ENCODE peak calls at places on chromosome 21, in four cellular contexts. C, D, H and T are unnamed samples.

GRCh38 chr21:32463889-32464300 is 51.4 kb downstream of the EVA1C start:
- DNase-seq in C (no peak), D (no peak), H (peak), T (no peak)

GRCh38 chr21:38080888-38081287 is 164.6 kb upstream of the KCNJ6 start:
- DNase-seq in C (no peak), D (no peak), H (no peak), T (no peak)

GRCh38 chr21:35829014-35829525 is 231.3 kb downstream of the SETD4 start:
- DNase-seq in C (no peak), D (no peak), H (no peak), T (no peak)

GRCh38 chr21:45482899-45483821 is 59.1 kb downstream of the SLC19A1 start:
- DNase-seq in C (no peak), D (no peak), H (no peak), T (no peak)

GRCh38 chr21:37032877-37033471 is 26.5 kb downstream of the RIPPLY3 start:
- DNase-seq in C (no peak), D (no peak), H (peak), T (no peak)

GRCh38 chr21:45926281-45926680 is 55.3 kb upstream of the COL6A1 start:
- DNase-seq in C (no peak), D (no peak), H (no peak), T (no peak)

GRCh38 chr21:17050156-17050555 is 462.7 kb upstream of the CXADR start:
- DNase-seq in C (no peak), D (no peak), H (no peak), T (no peak)

GRCh38 chr21:39314155-39315027 is 959 bp upstream of the BRWD1 start:
- DNase-seq in C (peak), D (peak), H (peak), T (peak)

GRCh38 chr21:45136927-45137611 is 62.7 kb downstream of the ADARB1 start:
- DNase-seq in C (no peak), D (peak), H (peak), T (peak)

GRCh38 chr21:32726742-32727477 is 903 bp downstream of the SYNJ1 start:
- DNase-seq in C (no peak), D (peak), H (peak), T (peak)

GRCh38 chr21:14943636-14944035 is 121.2 kb downstream of the NRIP1 start:
- DNase-seq in C (no peak), D (no peak), H (no peak), T (no peak)

GRCh38 chr21:32207096-32207716 is 71.6 kb downstream of the MIS18A start:
- DNase-seq in C (peak), D (no peak), H (no peak), T (no peak)

GRCh38 chr21:42696516-42697040 is 43.2 kb downstream of the PDE9A start:
- DNase-seq in C (no peak), D (no peak), H (no peak), T (no peak)

GRCh38 chr21:31837613-31838390 is 35.0 kb upstream of the HUNK start:
- DNase-seq in C (no peak), D (peak), H (no peak), T (peak)

GRCh38 chr21:42939581-42940413 is 14.4 kb upstream of the ERVH48-1 start:
- DNase-seq in C (no peak), D (peak), H (peak), T (peak)

GRCh38 chr21:41141031-41141457 is 26.9 kb upstream of the BACE2 start:
- DNase-seq in C (no peak), D (no peak), H (no peak), T (no peak)

GRCh38 chr21:41601573-41602371 is 93.8 kb upstream of the TMPRSS2 start:
- DNase-seq in C (no peak), D (no peak), H (no peak), T (no peak)

GRCh38 chr21:31559368-31560119 is 99.9 kb upstream of the SOD1 start:
- DNase-seq in C (peak), D (peak), H (no peak), T (peak)

GRCh38 chr21:21730524-21730923 is 732.3 kb downstream of the NCAM2 start:
- DNase-seq in C (no peak), D (no peak), H (no peak), T (no peak)

GRCh38 chr21:15063081-15063820 is 1.5 kb downstream of the NRIP1 start:
- DNase-seq in C (no peak), D (no peak), H (peak), T (no peak)

GRCh38 chr21:43865471-43866181 is 603 bp downstream of the AGPAT3 start:
- DNase-seq in C (no peak), D (peak), H (peak), T (peak)

GRCh38 chr21:34797202-34797527 is 128.4 kb downstream of the CLIC6 start:
- DNase-seq in C (peak), D (no peak), H (no peak), T (no peak)

GRCh38 chr21:15197696-15198095 is 132.9 kb upstream of the NRIP1 start:
- DNase-seq in C (no peak), D (no peak), H (no peak), T (no peak)

GRCh38 chr21:33412832-33413519 is 9.8 kb downstream of the IFNGR2 start:
- DNase-seq in C (no peak), D (no peak), H (no peak), T (no peak)

GRCh38 chr21:45800339-45801080 is 157.0 kb downstream of the PCBP3 start:
- DNase-seq in C (peak), D (no peak), H (no peak), T (no peak)

GRCh38 chr21:21715286-21715969 is 717.2 kb downstream of the NCAM2 start:
- DNase-seq in C (no peak), D (no peak), H (no peak), T (no peak)